ENCODE peak calls at places on chromosomes 16 and 17, in eight cellular contexts. I is epithelial cell of esophagus; Q is AG09309; V is glutamatergic neuron; N is CD8-positive, alpha-beta T cell; U is AG10803; M is RWPE1; O is upper lobe of right lung. H is an unnamed sample.

GRCh38 chr16:50490828-50491227 is 57.4 kb upstream of the NKD1 start:
- DNase-seq in I (no peak), Q (no peak), V (no peak), N (no peak), U (no peak), M (no peak), O (no peak), H (no peak)

GRCh38 chr16:81313731-81314602 is 795 bp upstream of the GAN start:
- DNase-seq in I (no peak), Q (no peak), V (no peak), N (no peak), U (peak), M (no peak), O (no peak), H (no peak)

GRCh38 chr17:45851873-45852272 is 7.2 kb downstream of the SPPL2C start:
- DNase-seq in I (no peak), Q (no peak), V (no peak), N (no peak), U (no peak), M (no peak), O (peak), H (no peak)

GRCh38 chr16:65624246-65624645 is 502.4 kb upstream of the CDH11 start:
- DNase-seq in I (no peak), Q (no peak), V (no peak), N (no peak), U (no peak), M (no peak), O (no peak), H (no peak)

GRCh38 chr17:43768943-43769342 is 9.8 kb downstream of the DUSP3 start:
- DNase-seq in I (no peak), Q (no peak), V (no peak), N (no peak), U (no peak), M (no peak), O (no peak), H (no peak)

GRCh38 chr17:48442819-48443218 is 12.8 kb upstream of the SKAP1 start:
- DNase-seq in I (peak), Q (no peak), V (no peak), N (no peak), U (no peak), M (no peak), O (no peak), H (no peak)

GRCh38 chr17:61481421-61481820 is 29.2 kb downstream of the TBX4 start:
- DNase-seq in I (no peak), Q (no peak), V (no peak), N (no peak), U (no peak), M (no peak), O (no peak), H (no peak)

GRCh38 chr17:21183468-21183867 is 30.5 kb downstream of the TMEM11 start:
- DNase-seq in I (no peak), Q (no peak), V (no peak), N (no peak), U (no peak), M (no peak), O (no peak), H (no peak)

GRCh38 chr16:17921357-17921978 is 415.1 kb downstream of the NPIPA8 start:
- DNase-seq in I (peak), Q (no peak), V (peak), N (peak), U (peak), M (no peak), O (no peak), H (peak)

GRCh38 chr16:87895641-87896141 is 26.4 kb upstream of the SLC7A5 start:
- DNase-seq in I (peak), Q (no peak), V (no peak), N (peak), U (peak), M (no peak), O (no peak), H (peak)

GRCh38 chr17:56785396-56785795 is 48.3 kb downstream of the C17orf67 start:
- DNase-seq in I (peak), Q (no peak), V (no peak), N (no peak), U (peak), M (peak), O (no peak), H (peak)

GRCh38 chr17:28765038-28765437 is 21.2 kb downstream of the TRAF4 start:
- DNase-seq in I (no peak), Q (no peak), V (no peak), N (no peak), U (no peak), M (no peak), O (no peak), H (no peak)

GRCh38 chr17:73625006-73625405 is 19.2 kb downstream of the SDK2 start:
- DNase-seq in I (peak), Q (no peak), V (no peak), N (no peak), U (no peak), M (peak), O (no peak), H (no peak)

GRCh38 chr17:73623247-73623646 is 21.0 kb downstream of the SDK2 start:
- DNase-seq in I (no peak), Q (no peak), V (no peak), N (no peak), U (no peak), M (no peak), O (no peak), H (no peak)

GRCh38 chr17:73625975-73626706 is 18.1 kb downstream of the SDK2 start:
- DNase-seq in I (peak), Q (no peak), V (no peak), N (no peak), U (no peak), M (peak), O (no peak), H (no peak)

GRCh38 chr17:73622381-73622780 is 21.9 kb downstream of the SDK2 start:
- DNase-seq in I (no peak), Q (no peak), V (no peak), N (no peak), U (no peak), M (no peak), O (no peak), H (no peak)

DNA sequence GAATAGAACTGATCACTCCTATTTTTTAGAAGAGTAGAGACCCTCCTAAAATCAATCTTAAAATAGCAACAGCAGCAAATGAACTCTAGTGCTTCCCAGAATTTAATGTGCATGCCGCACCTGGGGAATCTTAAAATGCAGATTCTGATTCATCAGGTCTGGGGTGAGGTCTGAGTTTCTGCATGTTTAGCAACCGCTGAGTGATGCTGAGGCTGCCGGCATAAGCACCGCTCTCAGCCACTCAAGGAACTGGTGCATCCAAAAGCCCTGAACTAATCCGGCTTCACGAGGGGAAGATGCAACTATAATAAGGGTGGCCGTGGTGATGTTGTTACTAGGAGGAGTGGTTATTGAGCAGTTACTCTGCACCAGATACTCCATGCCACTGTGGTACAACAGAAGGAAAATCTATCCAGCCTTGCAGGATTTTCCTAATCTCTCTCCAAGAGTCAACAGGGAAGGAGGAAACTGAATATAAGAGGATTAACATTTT is 19.7 kb downstream of the SDK2 start:
- DNase-seq in I (peak), Q (no peak), V (no peak), N (no peak), U (no peak), M (no peak), O (no peak), H (no peak)
- TF ChIP-seq CTCF in I (no peak), Q (no peak), V (no peak), N (no peak), U (no peak), M (no peak), O (no peak), H (no peak)

DNA sequence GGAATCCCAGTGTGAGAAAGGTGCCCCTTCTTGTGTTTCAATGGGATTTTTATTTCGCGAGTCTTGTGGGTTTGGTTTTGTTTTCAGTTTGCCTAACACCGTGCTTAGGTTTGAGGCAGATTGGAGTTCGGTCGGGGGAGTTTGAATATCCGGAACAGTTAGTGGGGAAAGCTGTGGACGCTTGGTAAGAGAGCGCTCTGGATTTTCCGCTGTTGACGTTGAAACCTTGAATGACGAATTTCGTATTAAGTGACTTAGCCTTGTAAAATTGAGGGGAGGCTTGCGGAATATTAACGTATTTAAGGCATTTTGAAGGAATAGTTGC is 567 bp downstream of the UBB start:
- DNase-seq in I (peak), Q (no peak), V (no peak), N (no peak), U (peak), M (no peak), O (no peak), H (no peak)
- TF ChIP-seq CTCF in I (no peak), Q (no peak), V (no peak), N (no peak), U (no peak), M (no peak), O (no peak), H (no peak)

GRCh38 chr17:75739801-75740200 is 18.5 kb downstream of the ITGB4 start:
- DNase-seq in I (no peak), Q (no peak), V (no peak), N (no peak), U (no peak), M (no peak), O (no peak), H (no peak)

GRCh38 chr17:75740215-75740614 is 19.0 kb downstream of the ITGB4 start:
- DNase-seq in I (no peak), Q (no peak), V (no peak), N (no peak), U (no peak), M (no peak), O (no peak), H (no peak)

GRCh38 chr17:75739174-75739573 is 17.9 kb downstream of the ITGB4 start:
- DNase-seq in I (no peak), Q (no peak), V (no peak), N (no peak), U (no peak), M (no peak), O (no peak), H (no peak)

GRCh38 chr17:75742337-75742736 is 21.1 kb downstream of the ITGB4 start:
- DNase-seq in I (no peak), Q (no peak), V (no peak), N (no peak), U (no peak), M (no peak), O (no peak), H (no peak)

GRCh38 chr17:75740631-75741077 is 19.4 kb downstream of the ITGB4 start:
- DNase-seq in I (no peak), Q (no peak), V (no peak), N (no peak), U (no peak), M (no peak), O (no peak), H (no peak)
- TF ChIP-seq CTCF in I (no peak), Q (no peak), V (no peak), N (no peak), U (no peak), M (no peak), O (no peak), H (no peak)

GRCh38 chr17:34318474-34318873 is 761 bp upstream of the CCL8 start:
- DNase-seq in I (peak), Q (no peak), V (peak), N (no peak), U (no peak), M (no peak), O (peak), H (no peak)
- TF ChIP-seq CTCF in I (no peak), Q (no peak), V (no peak), N (no peak), U (no peak), M (no peak), O (no peak), H (no peak)

GRCh38 chr17:79850571-79851460 is 11.6 kb upstream of the CBX4 start:
- DNase-seq in I (peak), Q (no peak), V (no peak), N (no peak), U (peak), M (peak), O (no peak), H (peak)
- TF ChIP-seq CTCF in I (peak), Q (no peak), V (no peak), N (no peak), U (no peak), M (no peak), O (no peak), H (no peak)

DNA sequence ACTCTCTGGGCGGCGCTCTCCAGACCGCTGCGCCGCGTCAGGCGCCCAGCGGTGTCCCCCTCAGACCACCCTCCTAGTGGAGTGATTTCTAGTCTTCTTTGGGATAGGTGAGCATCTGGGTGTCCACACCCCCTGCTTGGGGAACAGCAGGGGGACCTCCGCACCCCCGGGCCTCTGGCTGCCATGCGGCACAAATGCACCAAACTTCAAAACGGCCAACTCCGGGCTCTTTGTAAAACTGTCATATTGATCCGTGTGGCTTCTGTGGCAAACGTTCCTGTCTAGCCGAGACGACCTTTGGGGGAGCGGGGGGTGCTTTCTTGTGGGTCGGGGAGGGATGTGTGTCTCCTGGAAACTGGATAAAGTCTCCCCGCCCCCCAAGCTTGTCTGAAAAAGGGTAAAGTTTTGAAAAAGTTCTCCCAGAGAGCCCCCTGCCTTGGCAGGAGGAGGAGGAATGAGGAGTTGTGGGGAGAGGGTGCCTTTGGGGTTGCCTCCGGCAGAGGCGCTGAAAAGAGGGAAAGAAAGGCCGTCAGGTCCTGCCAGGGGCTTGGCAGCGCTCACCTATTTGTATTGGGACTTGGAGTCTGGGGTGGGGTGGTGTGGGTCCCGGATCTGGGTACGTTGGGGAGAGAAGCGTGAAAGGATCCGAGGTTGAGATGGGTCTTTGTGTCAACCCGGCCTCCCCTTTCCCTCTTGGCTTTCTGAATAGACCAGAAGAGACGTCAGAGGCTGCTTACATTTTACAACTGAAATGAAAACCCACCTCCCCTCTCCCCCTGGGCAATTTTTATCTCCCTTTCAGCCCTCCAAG is 2.2 kb upstream of the CHD3 start:
- DNase-seq in I (no peak), Q (no peak), V (peak), N (peak), U (no peak), M (no peak), O (no peak), H (peak)
- TF ChIP-seq CTCF in I (no peak), Q (no peak), V (no peak), N (no peak), U (peak), M (no peak), O (no peak), H (no peak)

DNA sequence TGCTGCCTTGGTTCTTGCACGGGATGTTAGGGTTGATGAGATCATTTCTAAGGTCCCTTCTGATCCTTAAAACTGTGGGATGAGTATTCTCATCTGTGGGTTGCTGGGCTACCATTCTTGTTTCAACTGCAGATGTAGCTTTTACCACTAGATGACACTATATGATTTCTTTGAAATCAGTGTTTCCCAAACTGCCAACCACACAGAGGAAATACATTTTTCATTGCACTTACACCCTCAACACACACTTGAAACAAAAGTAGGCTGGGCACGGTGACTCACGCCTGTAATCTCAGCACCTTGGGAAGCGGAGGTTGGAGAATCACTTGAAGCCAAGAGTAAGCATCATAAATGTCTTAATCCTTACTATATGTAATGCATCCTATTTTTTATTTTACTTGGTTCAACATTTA is 15.3 kb downstream of the LCMT1 start:
- DNase-seq in I (peak), Q (peak), V (no peak), N (no peak), U (peak), M (peak), O (no peak), H (peak)
- TF ChIP-seq CTCF in I (peak), Q (peak), V (peak), N (peak), U (peak), M (peak), O (peak), H (peak)

GRCh38 chr16:19177111-19177747 is 9.2 kb downstream of the SYT17 start:
- DNase-seq in I (no peak), Q (no peak), V (no peak), N (no peak), U (no peak), M (no peak), O (no peak), H (no peak)
- TF ChIP-seq CTCF in I (no peak), Q (no peak), V (peak), N (no peak), U (no peak), M (no peak), O (no peak), H (no peak)

H was measured in MCF 10A.